ENCODE peak calls at places on chromosomes 6 and 20, in nine cellular contexts. W is hepatocyte, G is GM23338, Y is MM.1S, K is GM23248, C is HCT116, Q is SK-N-SH, M is PC-3, X is OCI-LY7. L is an unnamed sample. For H3K79me2, the result is how much of the 10 kb centered on the place peaks cover.

GRCh38 chr6:18405477-18406293 is 18.5 kb downstream of the RNF144B start:
- DNase-seq in W (peak), G (no peak), Y (no peak), K (peak), C (no peak), Q (no peak), M (peak), X (no peak), L (no peak)

GRCh38 chr6:83867527-83868161 is 8.2 kb downstream of the CYB5R4 start:
- DNase-seq in W (peak), G (peak), Y (no peak), K (peak), C (peak), Q (no peak), M (peak), X (peak), L (peak)

GRCh38 chr6:55818482-55818881 is 56.9 kb downstream of the BMP5 start:
- DNase-seq in W (no peak), G (no peak), Y (no peak), K (peak), C (no peak), Q (no peak), M (no peak), X (no peak), L (no peak)

GRCh38 chr6:38155576-38156204 is 336.2 kb downstream of the ZFAND3 start:
- DNase-seq in W (no peak), G (no peak), Y (no peak), K (no peak), C (no peak), Q (no peak), M (peak), X (no peak), L (no peak)

GRCh38 chr20:30815577-30816181 is 441.8 kb upstream of the DEFB115 start:
- DNase-seq in W (no peak), G (peak), Y (no peak), K (no peak), C (no peak), Q (peak), M (no peak), X (no peak), L (no peak)

GRCh38 chr6:53065266-53066058 is at the start of gene FBXO9:
- DNase-seq in W (peak), G (peak), Y (peak), K (peak), C (no peak), Q (peak), M (peak), X (peak), L (peak)

GRCh38 chr6:1970151-1970561 is 275.2 kb downstream of the GMDS start:
- DNase-seq in W (no peak), G (peak), Y (no peak), K (no peak), C (no peak), Q (no peak), M (no peak), X (no peak), L (no peak)

GRCh38 chr6:132190815-132191175 is 210.5 kb downstream of the MOXD1 start:
- DNase-seq in W (no peak), G (no peak), Y (no peak), K (peak), C (no peak), Q (no peak), M (no peak), X (no peak), L (no peak)

GRCh38 chr20:39009348-39009747 is 47.2 kb downstream of the DHX35 start:
- DNase-seq in W (no peak), G (no peak), Y (no peak), K (no peak), C (no peak), Q (no peak), M (no peak), X (no peak), L (no peak)

GRCh38 chr6:13156381-13156780 is 172.0 kb downstream of the TBC1D7 start:
- DNase-seq in W (no peak), G (no peak), Y (no peak), K (peak), C (no peak), Q (no peak), M (no peak), X (no peak), L (no peak)

GRCh38 chr6:151475653-151476523 is 17.9 kb upstream of the CCDC170 start:
- DNase-seq in W (peak), G (peak), Y (peak), K (peak), C (peak), Q (peak), M (peak), X (peak), L (peak)

GRCh38 chr6:23243858-23244257 is 674.5 kb downstream of the HDGFL1 start:
- DNase-seq in W (no peak), G (no peak), Y (no peak), K (no peak), C (no peak), Q (no peak), M (no peak), X (no peak), L (no peak)

GRCh38 chr20:47790032-47790965 is 5.0 kb upstream of the SULF2 start:
- DNase-seq in W (peak), G (no peak), Y (no peak), K (peak), C (no peak), Q (peak), M (peak), X (no peak), L (no peak)

GRCh38 chr6:89268776-89269175 is 46.3 kb downstream of the GABRR2 start:
- DNase-seq in W (no peak), G (no peak), Y (no peak), K (no peak), C (no peak), Q (no peak), M (no peak), X (no peak), L (no peak)

GRCh38 chr6:169986171-169986847 is 234.9 kb downstream of the ERMARD start:
- DNase-seq in W (no peak), G (no peak), Y (no peak), K (no peak), C (no peak), Q (no peak), M (no peak), X (no peak), L (no peak)

GRCh38 chr20:31666258-31667042 is 28.7 kb downstream of the COX4I2 start:
- DNase-seq in W (no peak), G (no peak), Y (no peak), K (no peak), C (no peak), Q (no peak), M (no peak), X (peak), L (peak)

GRCh38 chr6:152859225-152859624 is 108.6 kb downstream of the VIP start:
- DNase-seq in W (no peak), G (no peak), Y (peak), K (no peak), C (no peak), Q (no peak), M (no peak), X (no peak), L (no peak)

GRCh38 chr6:130282234-130282995 is 59.7 kb upstream of the SAMD3 start:
- DNase-seq in W (peak), G (peak), Y (peak), K (peak), C (peak), Q (peak), M (peak), X (peak), L (peak)

GRCh38 chr6:107491791-107492674 is 2.1 kb downstream of the SOBP start:
- DNase-seq in W (no peak), G (no peak), Y (no peak), K (peak), C (no peak), Q (no peak), M (no peak), X (no peak), L (no peak)

GRCh38 chr20:9021699-9022098 is 47.2 kb upstream of the PLCB4 start:
- DNase-seq in W (peak), G (peak), Y (no peak), K (no peak), C (no peak), Q (no peak), M (peak), X (no peak), L (no peak)

GRCh38 chr20:38203337-38204003 is 38.4 kb upstream of the TGM2 start:
- DNase-seq in W (no peak), G (no peak), Y (no peak), K (no peak), C (no peak), Q (no peak), M (no peak), X (no peak), L (no peak)

GRCh38 chr6:125787791-125788190 is 3.0 kb upstream of the NCOA7 start:
- DNase-seq in W (peak), G (no peak), Y (no peak), K (peak), C (no peak), Q (no peak), M (peak), X (peak), L (no peak)

GRCh38 chr6:111201764-111202163 is 114.5 kb downstream of the SLC16A10 start:
- DNase-seq in W (no peak), G (no peak), Y (no peak), K (no peak), C (no peak), Q (no peak), M (no peak), X (no peak), L (no peak)

GRCh38 chr20:48630342-48631075 is 197.3 kb downstream of the PREX1 start:
- DNase-seq in W (no peak), G (peak), Y (no peak), K (no peak), C (no peak), Q (no peak), M (no peak), X (no peak), L (peak)

GRCh38 chr6:39850897-39851296 is 58.7 kb downstream of the DAAM2 start:
- DNase-seq in W (no peak), G (no peak), Y (peak), K (no peak), C (no peak), Q (no peak), M (no peak), X (peak), L (no peak)

GRCh38 chr20:19110285-19110684 is 102.2 kb upstream of the SLC24A3 start:
- DNase-seq in W (no peak), G (no peak), Y (no peak), K (no peak), C (no peak), Q (no peak), M (no peak), X (no peak), L (no peak)

GRCh38 chr20:40551125-40551530 is 137.9 kb downstream of the MAFB start:
- DNase-seq in W (peak), G (no peak), Y (no peak), K (no peak), C (no peak), Q (no peak), M (no peak), X (no peak), L (no peak)

GRCh38 chr6:147141690-147142308 is 62.4 kb upstream of the STXBP5 start:
- DNase-seq in W (peak), G (no peak), Y (no peak), K (peak), C (no peak), Q (no peak), M (peak), X (no peak), L (no peak)

GRCh38 chr6:39555136-39555535 is 170.1 kb downstream of the KIF6 start:
- DNase-seq in W (no peak), G (no peak), Y (no peak), K (no peak), C (no peak), Q (no peak), M (no peak), X (no peak), L (no peak)

GRCh38 chr6:116326392-116326717 is 44.4 kb upstream of the DSE start:
- DNase-seq in W (no peak), G (no peak), Y (no peak), K (no peak), C (no peak), Q (no peak), M (no peak), X (no peak), L (no peak)

GRCh38 chr6:170405311-170405975 is 98.9 kb downstream of the FAM120B start:
- DNase-seq in W (no peak), G (no peak), Y (no peak), K (peak), C (no peak), Q (no peak), M (peak), X (no peak), L (no peak)

GRCh38 chr6:35505985-35506384 is 6.7 kb downstream of the TULP1 start:
- DNase-seq in W (no peak), G (peak), Y (no peak), K (no peak), C (no peak), Q (peak), M (no peak), X (no peak), L (no peak)

GRCh38 chr6:79777713-79778579 is 146.8 kb downstream of the SH3BGRL2 start:
- DNase-seq in W (peak), G (peak), Y (peak), K (peak), C (peak), Q (peak), M (peak), X (peak), L (peak)

GRCh38 chr20:61387204-61387958 is 135.3 kb downstream of the CDH4 start:
- DNase-seq in W (peak), G (peak), Y (no peak), K (peak), C (no peak), Q (peak), M (no peak), X (no peak), L (peak)

GRCh38 chr20:57441510-57442154 is 50.4 kb downstream of the RBM38 start:
- DNase-seq in W (no peak), G (no peak), Y (no peak), K (no peak), C (no peak), Q (no peak), M (no peak), X (no peak), L (no peak)

GRCh38 chr6:96410467-96410866 is 111.1 kb upstream of the UFL1 start:
- DNase-seq in W (no peak), G (no peak), Y (no peak), K (no peak), C (no peak), Q (no peak), M (no peak), X (no peak), L (no peak)

DNA sequence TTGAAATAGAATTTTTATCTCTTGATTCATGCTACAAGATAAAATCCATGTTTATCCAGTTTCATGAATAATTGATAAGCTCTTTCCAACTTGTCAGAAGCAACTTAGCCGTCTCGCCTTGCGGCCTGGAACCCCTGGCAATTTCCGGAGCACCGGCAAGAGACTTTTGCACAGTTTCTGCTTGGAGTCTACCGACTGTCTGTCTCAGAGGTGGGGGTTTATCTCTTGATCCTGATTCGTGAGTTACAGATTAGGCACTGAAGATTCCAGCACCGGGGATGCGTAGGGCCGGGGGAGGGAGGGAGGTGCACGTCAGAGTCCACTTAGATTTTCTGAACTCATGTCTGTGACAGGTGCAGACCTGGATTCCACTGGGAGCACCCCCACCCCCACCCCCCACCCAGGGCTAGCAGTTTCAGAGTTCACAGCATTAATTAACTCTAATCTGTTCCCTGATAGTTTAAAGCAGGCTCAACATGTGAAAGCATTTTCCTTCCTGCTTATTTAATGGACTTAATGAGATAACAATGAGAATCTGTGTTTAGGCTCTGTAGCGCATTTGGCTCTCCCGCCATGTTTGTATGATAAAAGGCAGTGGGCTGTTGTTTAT is 8.0 kb upstream of the APCDD1L start:
- DNase-seq in W (no peak), G (no peak), Y (no peak), K (no peak), C (no peak), Q (peak), M (no peak), X (no peak), L (peak)
- H3K4me2 ChIP-seq in W (no peak), G (peak), Y (no peak), K (no peak), C (no peak), Q (no peak), M (no peak), X (no peak), L (peak)

GRCh38 chr6:77633993-77634392 is 18.8 kb upstream of the MEI4 start:
- DNase-seq in W (no peak), G (no peak), Y (no peak), K (peak), C (no peak), Q (no peak), M (no peak), X (no peak), L (no peak)

GRCh38 chr6:77638129-77638830 is 14.6 kb upstream of the MEI4 start:
- DNase-seq in W (no peak), G (no peak), Y (no peak), K (no peak), C (no peak), Q (no peak), M (no peak), X (no peak), L (no peak)

GRCh38 chr6:77630019-77630418 is 22.8 kb upstream of the MEI4 start:
- DNase-seq in W (no peak), G (no peak), Y (no peak), K (no peak), C (no peak), Q (no peak), M (no peak), X (no peak), L (no peak)

DNA sequence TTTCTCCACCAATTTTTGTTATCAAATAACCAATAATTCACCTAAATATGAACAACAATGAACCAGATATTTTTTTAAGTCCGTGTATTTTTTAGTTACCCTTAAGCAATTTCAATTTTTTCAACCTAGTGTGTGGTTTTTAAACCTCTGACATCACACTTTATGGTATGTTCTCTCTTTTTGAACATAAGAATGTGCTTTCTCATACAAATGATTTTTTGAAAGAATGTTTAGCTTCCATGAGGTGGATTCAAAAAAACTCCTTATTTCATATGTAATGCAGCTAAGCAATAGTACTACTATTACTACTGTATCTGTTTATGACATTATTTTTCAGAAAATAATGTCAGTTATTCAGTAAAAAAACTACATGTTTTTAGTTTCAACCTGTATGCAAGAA is 19.4 kb upstream of the MEI4 start:
- DNase-seq in W (no peak), G (no peak), Y (no peak), K (no peak), C (no peak), Q (no peak), M (no peak), X (no peak), L (no peak)
- TF ChIP-seq EZH2phosphoT487 in W (no peak), G (no peak), Y (no peak), K (no peak), C (no peak), Q (no peak), M (no peak), X (no peak), L (no peak)

DNA sequence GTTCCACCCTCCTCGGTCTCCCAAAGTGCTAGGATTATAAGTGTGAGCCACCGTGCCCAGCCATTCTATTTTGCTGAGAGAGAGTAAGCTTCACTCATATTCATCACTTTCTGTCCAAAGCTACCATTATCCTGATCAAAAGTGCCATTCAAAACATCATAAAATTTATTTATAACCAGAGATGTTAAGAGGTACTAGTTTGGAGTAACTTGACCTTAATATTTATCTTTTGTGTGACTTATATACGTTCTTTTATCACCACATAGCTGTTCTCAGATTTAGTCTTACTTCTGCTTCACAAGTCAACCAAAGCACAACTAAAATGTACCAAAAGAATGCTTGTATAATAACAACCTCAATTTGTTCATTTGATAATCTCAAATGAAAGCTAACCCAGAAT is 18.1 kb downstream of the AKIRIN2 start:
- DNase-seq in W (no peak), G (no peak), Y (no peak), K (no peak), C (no peak), Q (no peak), M (no peak), X (no peak), L (no peak)
- H3K79me2 ChIP-seq in W (half or more), G (half or more), Y (half or more), K (half or more), C (half or more), Q (half or more), M (half or more), X (half or more), L (half or more)

GRCh38 chr6:43971776-43972126 is 155.5 kb downstream of the MRPL14 start:
- DNase-seq in W (no peak), G (no peak), Y (no peak), K (peak), C (no peak), Q (no peak), M (no peak), X (no peak), L (no peak)
- H3K4me2 ChIP-seq in W (no peak), G (no peak), Y (no peak), K (no peak), C (no peak), Q (no peak), M (peak), X (no peak), L (no peak)

L was measured in neural progenitor cell.